ENCODE peak calls at places on chromosomes 5 and 9, in seven cellular contexts. One of them, this sample, is unnamed. For H3K4me1, the result is how much of the 10 kb centered on the place peaks cover.

GRCh38 chr9:98538626-98539031 is 170.1 kb downstream of the GABBR2 start:
- DNase-seq in foreskin keratinocyte: no peak
- DNase-seq in CD8-positive, alpha-beta memory T cell: no peak
- DNase-seq in astrocyte: peak
- DNase-seq in testis: no peak
- DNase-seq in CD8-positive, alpha-beta T cell: no peak
- DNase-seq in endothelial cell of umbilical vein: no peak
- DNase-seq in this sample: peak

GRCh38 chr9:36401179-36401740 is 1.2 kb upstream of the RNF38 start:
- DNase-seq in foreskin keratinocyte: peak
- DNase-seq in CD8-positive, alpha-beta memory T cell: no peak
- DNase-seq in astrocyte: peak
- DNase-seq in testis: peak
- DNase-seq in CD8-positive, alpha-beta T cell: no peak
- DNase-seq in endothelial cell of umbilical vein: peak
- DNase-seq in this sample: peak

GRCh38 chr9:16870606-16871357 is at the start of gene BNC2:
- DNase-seq in foreskin keratinocyte: no peak
- DNase-seq in CD8-positive, alpha-beta memory T cell: no peak
- DNase-seq in astrocyte: peak
- DNase-seq in testis: peak
- DNase-seq in CD8-positive, alpha-beta T cell: no peak
- DNase-seq in endothelial cell of umbilical vein: peak
- DNase-seq in this sample: peak

GRCh38 chr5:176466245-176466871 is 18.2 kb downstream of the FAF2 start:
- DNase-seq in foreskin keratinocyte: no peak
- DNase-seq in CD8-positive, alpha-beta memory T cell: no peak
- DNase-seq in astrocyte: peak
- DNase-seq in testis: no peak
- DNase-seq in CD8-positive, alpha-beta T cell: no peak
- DNase-seq in endothelial cell of umbilical vein: peak
- DNase-seq in this sample: peak

GRCh38 chr5:33501899-33502298 is 61.1 kb downstream of the TARS1 start:
- DNase-seq in foreskin keratinocyte: no peak
- DNase-seq in CD8-positive, alpha-beta memory T cell: no peak
- DNase-seq in astrocyte: no peak
- DNase-seq in testis: no peak
- DNase-seq in CD8-positive, alpha-beta T cell: no peak
- DNase-seq in endothelial cell of umbilical vein: no peak
- DNase-seq in this sample: no peak

GRCh38 chr9:123551636-123552203 is 195.7 kb downstream of the CRB2 start:
- DNase-seq in foreskin keratinocyte: no peak
- DNase-seq in CD8-positive, alpha-beta memory T cell: no peak
- DNase-seq in astrocyte: no peak
- DNase-seq in testis: no peak
- DNase-seq in CD8-positive, alpha-beta T cell: no peak
- DNase-seq in endothelial cell of umbilical vein: no peak
- DNase-seq in this sample: no peak

GRCh38 chr9:134327671-134328231 is 1.5 kb downstream of the RXRA start:
- DNase-seq in foreskin keratinocyte: no peak
- DNase-seq in CD8-positive, alpha-beta memory T cell: no peak
- DNase-seq in astrocyte: no peak
- DNase-seq in testis: no peak
- DNase-seq in CD8-positive, alpha-beta T cell: no peak
- DNase-seq in endothelial cell of umbilical vein: no peak
- DNase-seq in this sample: no peak

GRCh38 chr9:99350461-99350860 is 128.4 kb downstream of the SEC61B start:
- DNase-seq in foreskin keratinocyte: no peak
- DNase-seq in CD8-positive, alpha-beta memory T cell: no peak
- DNase-seq in astrocyte: no peak
- DNase-seq in testis: no peak
- DNase-seq in CD8-positive, alpha-beta T cell: no peak
- DNase-seq in endothelial cell of umbilical vein: peak
- DNase-seq in this sample: no peak

GRCh38 chr9:114805670-114806551 is at the start of gene TNFSF15:
- DNase-seq in foreskin keratinocyte: peak
- DNase-seq in CD8-positive, alpha-beta memory T cell: no peak
- DNase-seq in astrocyte: peak
- DNase-seq in testis: no peak
- DNase-seq in CD8-positive, alpha-beta T cell: no peak
- DNase-seq in endothelial cell of umbilical vein: peak
- DNase-seq in this sample: peak

GRCh38 chr5:154179846-154180710 is 10.5 kb upstream of the GALNT10 start:
- DNase-seq in foreskin keratinocyte: no peak
- DNase-seq in CD8-positive, alpha-beta memory T cell: peak
- DNase-seq in astrocyte: no peak
- DNase-seq in testis: peak
- DNase-seq in CD8-positive, alpha-beta T cell: peak
- DNase-seq in endothelial cell of umbilical vein: peak
- DNase-seq in this sample: peak

GRCh38 chr9:131546336-131547084 is 1.2 kb downstream of the PRRT1B start:
- DNase-seq in foreskin keratinocyte: no peak
- DNase-seq in CD8-positive, alpha-beta memory T cell: no peak
- DNase-seq in astrocyte: no peak
- DNase-seq in testis: no peak
- DNase-seq in CD8-positive, alpha-beta T cell: no peak
- DNase-seq in endothelial cell of umbilical vein: peak
- DNase-seq in this sample: peak

GRCh38 chr5:65480306-65480865 is 1.3 kb downstream of the ADAMTS6 start:
- DNase-seq in foreskin keratinocyte: peak
- DNase-seq in CD8-positive, alpha-beta memory T cell: peak
- DNase-seq in astrocyte: peak
- DNase-seq in testis: peak
- DNase-seq in CD8-positive, alpha-beta T cell: peak
- DNase-seq in endothelial cell of umbilical vein: peak
- DNase-seq in this sample: peak

GRCh38 chr5:134394932-134395331 is 16.7 kb downstream of the CDKN2AIPNL start:
- DNase-seq in foreskin keratinocyte: no peak
- DNase-seq in CD8-positive, alpha-beta memory T cell: no peak
- DNase-seq in astrocyte: peak
- DNase-seq in testis: no peak
- DNase-seq in CD8-positive, alpha-beta T cell: no peak
- DNase-seq in endothelial cell of umbilical vein: no peak
- DNase-seq in this sample: no peak

GRCh38 chr9:29285818-29286217 is 1712.5 kb upstream of the C9orf72 start:
- DNase-seq in foreskin keratinocyte: no peak
- DNase-seq in CD8-positive, alpha-beta memory T cell: no peak
- DNase-seq in astrocyte: no peak
- DNase-seq in testis: no peak
- DNase-seq in CD8-positive, alpha-beta T cell: no peak
- DNase-seq in endothelial cell of umbilical vein: no peak
- DNase-seq in this sample: no peak

GRCh38 chr5:83368317-83368716 is 103.2 kb upstream of the VCAN start:
- DNase-seq in foreskin keratinocyte: peak
- DNase-seq in CD8-positive, alpha-beta memory T cell: no peak
- DNase-seq in astrocyte: peak
- DNase-seq in testis: no peak
- DNase-seq in CD8-positive, alpha-beta T cell: no peak
- DNase-seq in endothelial cell of umbilical vein: no peak
- DNase-seq in this sample: peak

GRCh38 chr9:137522746-137523455 is 27.3 kb downstream of the PNPLA7 start:
- DNase-seq in foreskin keratinocyte: no peak
- DNase-seq in CD8-positive, alpha-beta memory T cell: no peak
- DNase-seq in astrocyte: no peak
- DNase-seq in testis: no peak
- DNase-seq in CD8-positive, alpha-beta T cell: no peak
- DNase-seq in endothelial cell of umbilical vein: no peak
- DNase-seq in this sample: no peak

GRCh38 chr9:16321461-16322119 is 548.9 kb downstream of the BNC2 start:
- DNase-seq in foreskin keratinocyte: no peak
- DNase-seq in CD8-positive, alpha-beta memory T cell: no peak
- DNase-seq in astrocyte: peak
- DNase-seq in testis: no peak
- DNase-seq in CD8-positive, alpha-beta T cell: no peak
- DNase-seq in endothelial cell of umbilical vein: peak
- DNase-seq in this sample: peak

GRCh38 chr5:5183933-5184332 is 43.8 kb downstream of the ADAMTS16 start:
- DNase-seq in foreskin keratinocyte: no peak
- DNase-seq in CD8-positive, alpha-beta memory T cell: no peak
- DNase-seq in astrocyte: no peak
- DNase-seq in testis: no peak
- DNase-seq in CD8-positive, alpha-beta T cell: no peak
- DNase-seq in endothelial cell of umbilical vein: no peak
- DNase-seq in this sample: no peak

GRCh38 chr9:88183798-88184495 is 45.7 kb upstream of the SPATA31C2 start:
- DNase-seq in foreskin keratinocyte: no peak
- DNase-seq in CD8-positive, alpha-beta memory T cell: no peak
- DNase-seq in astrocyte: peak
- DNase-seq in testis: peak
- DNase-seq in CD8-positive, alpha-beta T cell: no peak
- DNase-seq in endothelial cell of umbilical vein: no peak
- DNase-seq in this sample: no peak

GRCh38 chr9:120507936-120508510 is 71.9 kb downstream of the CDK5RAP2 start:
- DNase-seq in foreskin keratinocyte: no peak
- DNase-seq in CD8-positive, alpha-beta memory T cell: no peak
- DNase-seq in astrocyte: peak
- DNase-seq in testis: no peak
- DNase-seq in CD8-positive, alpha-beta T cell: no peak
- DNase-seq in endothelial cell of umbilical vein: no peak
- DNase-seq in this sample: no peak

GRCh38 chr9:116628706-116629105 is 58.4 kb upstream of the TRIM32 start:
- DNase-seq in foreskin keratinocyte: no peak
- DNase-seq in CD8-positive, alpha-beta memory T cell: no peak
- DNase-seq in astrocyte: peak
- DNase-seq in testis: no peak
- DNase-seq in CD8-positive, alpha-beta T cell: no peak
- DNase-seq in endothelial cell of umbilical vein: no peak
- DNase-seq in this sample: no peak

GRCh38 chr9:103661663-103662062 is 432.4 kb upstream of the SMC2 start:
- DNase-seq in foreskin keratinocyte: no peak
- DNase-seq in CD8-positive, alpha-beta memory T cell: no peak
- DNase-seq in astrocyte: no peak
- DNase-seq in testis: no peak
- DNase-seq in CD8-positive, alpha-beta T cell: no peak
- DNase-seq in endothelial cell of umbilical vein: no peak
- DNase-seq in this sample: no peak

GRCh38 chr5:55104036-55104767 is 1.8 kb downstream of the GZMA start:
- DNase-seq in foreskin keratinocyte: no peak
- DNase-seq in CD8-positive, alpha-beta memory T cell: no peak
- DNase-seq in astrocyte: no peak
- DNase-seq in testis: no peak
- DNase-seq in CD8-positive, alpha-beta T cell: no peak
- DNase-seq in endothelial cell of umbilical vein: no peak
- DNase-seq in this sample: no peak

GRCh38 chr9:131776036-131776435 is 36.2 kb upstream of the RAPGEF1 start:
- DNase-seq in foreskin keratinocyte: no peak
- DNase-seq in CD8-positive, alpha-beta memory T cell: no peak
- DNase-seq in astrocyte: no peak
- DNase-seq in testis: no peak
- DNase-seq in CD8-positive, alpha-beta T cell: no peak
- DNase-seq in endothelial cell of umbilical vein: no peak
- DNase-seq in this sample: no peak

GRCh38 chr5:147628054-147628895 is 118.4 kb upstream of the DPYSL3 start:
- DNase-seq in foreskin keratinocyte: peak
- DNase-seq in CD8-positive, alpha-beta memory T cell: peak
- DNase-seq in astrocyte: peak
- DNase-seq in testis: peak
- DNase-seq in CD8-positive, alpha-beta T cell: peak
- DNase-seq in endothelial cell of umbilical vein: peak
- DNase-seq in this sample: peak

GRCh38 chr9:121317737-121318630 is 50.0 kb downstream of the GSN start:
- DNase-seq in foreskin keratinocyte: no peak
- DNase-seq in CD8-positive, alpha-beta memory T cell: no peak
- DNase-seq in astrocyte: no peak
- DNase-seq in testis: peak
- DNase-seq in CD8-positive, alpha-beta T cell: no peak
- DNase-seq in endothelial cell of umbilical vein: no peak
- DNase-seq in this sample: no peak

GRCh38 chr9:125484632-125485282 is 222.3 kb downstream of the MAPKAP1 start:
- DNase-seq in foreskin keratinocyte: no peak
- DNase-seq in CD8-positive, alpha-beta memory T cell: no peak
- DNase-seq in astrocyte: peak
- DNase-seq in testis: peak
- DNase-seq in CD8-positive, alpha-beta T cell: no peak
- DNase-seq in endothelial cell of umbilical vein: peak
- DNase-seq in this sample: peak

GRCh38 chr9:8874482-8874881 is 1074.9 kb upstream of the DMAC1 start:
- DNase-seq in foreskin keratinocyte: no peak
- DNase-seq in CD8-positive, alpha-beta memory T cell: no peak
- DNase-seq in astrocyte: no peak
- DNase-seq in testis: no peak
- DNase-seq in CD8-positive, alpha-beta T cell: no peak
- DNase-seq in endothelial cell of umbilical vein: no peak
- DNase-seq in this sample: no peak
- H3K4me1 ChIP-seq in foreskin keratinocyte: under half
- H3K4me1 ChIP-seq in CD8-positive, alpha-beta memory T cell: under half
- H3K4me1 ChIP-seq in astrocyte: under half
- H3K4me1 ChIP-seq in testis: under half
- H3K4me1 ChIP-seq in CD8-positive, alpha-beta T cell: under half
- H3K4me1 ChIP-seq in endothelial cell of umbilical vein: under half
- H3K4me1 ChIP-seq in this sample: under half

DNA sequence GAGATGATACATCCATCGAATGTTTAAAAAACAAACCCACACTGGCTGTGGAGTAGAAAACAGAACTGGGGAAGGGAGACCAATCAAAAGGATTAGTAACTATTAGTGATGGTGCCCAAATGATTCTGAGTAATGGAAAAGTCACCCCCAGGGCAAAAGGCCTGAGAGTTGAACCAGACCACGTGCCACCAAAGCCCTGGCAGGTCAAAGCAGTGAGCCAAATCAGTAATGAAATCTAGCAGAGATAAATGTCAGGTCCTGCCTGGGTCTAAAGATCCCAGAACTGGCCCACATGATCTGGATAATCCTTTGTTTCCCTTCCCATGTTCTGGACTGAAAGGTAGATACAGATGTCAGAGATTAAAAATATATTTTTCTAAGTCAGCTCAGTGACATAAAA is 9.4 kb downstream of the OTULINL start:
- DNase-seq in foreskin keratinocyte: no peak
- DNase-seq in CD8-positive, alpha-beta memory T cell: no peak
- DNase-seq in astrocyte: no peak
- DNase-seq in testis: no peak
- DNase-seq in CD8-positive, alpha-beta T cell: no peak
- DNase-seq in endothelial cell of umbilical vein: no peak
- DNase-seq in this sample: no peak
- H3K4me1 ChIP-seq in foreskin keratinocyte: under half
- H3K4me1 ChIP-seq in CD8-positive, alpha-beta memory T cell: half or more
- H3K4me1 ChIP-seq in astrocyte: under half
- H3K4me1 ChIP-seq in testis: under half
- H3K4me1 ChIP-seq in CD8-positive, alpha-beta T cell: half or more
- H3K4me1 ChIP-seq in endothelial cell of umbilical vein: under half
- H3K4me1 ChIP-seq in this sample: under half

DNA sequence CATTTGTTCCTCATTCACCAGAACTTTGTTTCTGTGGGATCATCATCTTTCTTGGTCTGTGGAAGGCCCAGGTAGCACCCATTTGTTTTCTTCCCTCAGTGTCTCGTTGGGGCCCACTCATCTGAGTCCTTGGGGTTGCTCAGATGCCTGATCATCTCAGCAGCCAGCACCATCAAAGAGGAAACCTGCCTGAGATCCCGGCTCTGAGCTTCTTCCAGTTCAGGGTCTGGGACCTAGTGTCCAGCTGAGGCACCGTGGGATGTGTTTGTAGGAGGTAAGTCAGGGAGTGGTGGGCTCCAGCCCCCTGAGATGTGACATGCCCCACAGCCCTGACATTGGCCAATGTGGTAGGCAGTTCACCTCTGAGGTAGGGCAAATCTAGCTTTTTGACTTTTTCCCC is 9.4 kb upstream of the CD180 start:
- DNase-seq in foreskin keratinocyte: no peak
- DNase-seq in CD8-positive, alpha-beta memory T cell: no peak
- DNase-seq in astrocyte: no peak
- DNase-seq in testis: no peak
- DNase-seq in CD8-positive, alpha-beta T cell: no peak
- DNase-seq in endothelial cell of umbilical vein: no peak
- DNase-seq in this sample: no peak
- H3K4me1 ChIP-seq in foreskin keratinocyte: under half
- H3K4me1 ChIP-seq in CD8-positive, alpha-beta memory T cell: half or more
- H3K4me1 ChIP-seq in astrocyte: under half
- H3K4me1 ChIP-seq in testis: under half
- H3K4me1 ChIP-seq in CD8-positive, alpha-beta T cell: half or more
- H3K4me1 ChIP-seq in endothelial cell of umbilical vein: under half
- H3K4me1 ChIP-seq in this sample: under half

GRCh38 chr5:151067632-151068031 is 13.2 kb downstream of the TNIP1 start:
- DNase-seq in foreskin keratinocyte: no peak
- DNase-seq in CD8-positive, alpha-beta memory T cell: no peak
- DNase-seq in astrocyte: no peak
- DNase-seq in testis: no peak
- DNase-seq in CD8-positive, alpha-beta T cell: no peak
- DNase-seq in endothelial cell of umbilical vein: no peak
- DNase-seq in this sample: no peak
- H3K4me1 ChIP-seq in foreskin keratinocyte: under half
- H3K4me1 ChIP-seq in CD8-positive, alpha-beta memory T cell: half or more
- H3K4me1 ChIP-seq in astrocyte: under half
- H3K4me1 ChIP-seq in testis: under half
- H3K4me1 ChIP-seq in CD8-positive, alpha-beta T cell: under half
- H3K4me1 ChIP-seq in endothelial cell of umbilical vein: under half
- H3K4me1 ChIP-seq in this sample: under half

This sample was measured in adipocyte.